ENCODE peak calls at places on chromosomes 16 and 17, in seven cellular contexts. W is HT-29; K is IMR-90; Q is adrenal gland; D is fibroblast of pulmonary artery; R is CD8-positive, alpha-beta memory T cell; F is activated T-helper 1 cell treated with Interleukin-2 at 50 U/mL for 16 hours. X is an unnamed sample.

GRCh38 chr17:50420419-50421112 is 5.5 kb upstream of the ACSF2 start:
- DNase-seq in R (no peak), F (no peak), D (peak; percentile 48), Q (no peak), W (no peak), K (no peak), X (no peak)

GRCh38 chr16:19116711-19117449 is 3.1 kb downstream of the ITPRIPL2 start:
- DNase-seq in D (peak; percentile 38), F (no peak), W (no peak), Q (peak; percentile 46), K (peak; percentile 34), R (no peak), X (no peak)

GRCh38 chr17:55588858-55589257 is 77.6 kb upstream of the SMIM36 start:
- DNase-seq in W (no peak), Q (no peak), D (no peak), K (peak; percentile 40), R (no peak), F (no peak), X (no peak)

GRCh38 chr17:55430531-55431228 is 9.0 kb upstream of the MMD start:
- DNase-seq in F (no peak), R (no peak), D (no peak), Q (no peak), K (no peak), W (peak; percentile 33), X (no peak)

GRCh38 chr16:8863594-8864424 is 5.0 kb downstream of the CARHSP1 start:
- DNase-seq in D (no peak), W (peak; percentile 73), R (no peak), F (no peak), K (no peak), Q (peak; percentile 97), X (no peak)

GRCh38 chr17:39618956-39619785 is 7.6 kb upstream of the PPP1R1B start:
- DNase-seq in Q (no peak), W (no peak), F (no peak), D (no peak), R (no peak), K (no peak), X (no peak)

GRCh38 chr17:45854209-45854608 is 9.5 kb downstream of the SPPL2C start:
- DNase-seq in R (no peak), W (no peak), D (no peak), K (no peak), F (no peak), Q (no peak), X (no peak)

GRCh38 chr16:75385507-75386152 is 47.7 kb downstream of the CFDP1 start:
- DNase-seq in K (peak; percentile 88), D (peak; percentile 93), W (peak; percentile 80), Q (peak; percentile 27), F (no peak), R (no peak), X (peak; percentile 77)

GRCh38 chr16:50653633-50654524 is 27.2 kb downstream of the SNX20 start:
- DNase-seq in R (no peak), W (no peak), F (no peak), D (no peak), Q (no peak), K (no peak), X (no peak)

GRCh38 chr16:3748307-3748706 is 31.0 kb upstream of the TRAP1 start:
- DNase-seq in D (no peak), Q (no peak), W (no peak), R (no peak), K (no peak), F (no peak), X (no peak)

GRCh38 chr16:10579965-10580918 is at the start of gene EMP2:
- DNase-seq in D (peak; percentile 63), Q (peak; percentile 60), R (no peak), F (no peak), K (peak; percentile 65), W (peak; percentile 83), X (peak; percentile 76)

GRCh38 chr16:69199382-69199781 is 12.4 kb downstream of the SNTB2 start:
- DNase-seq in K (peak; percentile 78), F (no peak), R (no peak), D (peak; percentile 68), Q (peak; percentile 70), W (no peak), X (no peak)

GRCh38 chr16:86499889-86500707 is 10.2 kb upstream of the FOXF1 start:
- DNase-seq in Q (no peak), D (no peak), F (no peak), W (no peak), K (no peak), R (no peak), X (no peak)

GRCh38 chr16:14301150-14302030 is 230.3 kb downstream of the MRTFB start:
- DNase-seq in F (no peak), K (no peak), D (no peak), R (no peak), W (peak; percentile 60), Q (peak; percentile 57), X (peak; percentile 37)

GRCh38 chr16:52634101-52634500 is 87.2 kb upstream of the TOX3 start:
- DNase-seq in R (no peak), D (no peak), Q (no peak), F (no peak), K (no peak), W (no peak), X (no peak)

GRCh38 chr16:87874639-87875472 is 5.5 kb upstream of the SLC7A5 start:
- DNase-seq in D (no peak), W (no peak), K (no peak), R (no peak), F (no peak), Q (no peak), X (no peak)

GRCh38 chr16:75629132-75629531 is 6.1 kb upstream of the ADAT1 start:
- DNase-seq in K (no peak), R (no peak), D (no peak), F (no peak), Q (no peak), W (no peak), X (no peak)

GRCh38 chr17:68468334-68468733 is 11.0 kb upstream of the WIPI1 start:
- DNase-seq in Q (no peak), W (no peak), D (peak; percentile 13), F (no peak), K (peak; percentile 46), R (no peak), X (peak; percentile 35)

GRCh38 chr16:74997042-74997491 is 1.8 kb upstream of the ZNRF1 start:
- DNase-seq in R (no peak), Q (no peak), K (no peak), F (no peak), W (no peak), D (no peak), X (no peak)

GRCh38 chr17:17935321-17936271 is 36.6 kb downstream of the TOM1L2 start:
- DNase-seq in F (no peak), K (peak; percentile 92), D (peak; percentile 93), W (no peak), Q (peak; percentile 78), R (no peak), X (peak; percentile 89)

GRCh38 chr16:88865742-88866141 is 718 bp downstream of the PABPN1L start:
- DNase-seq in Q (no peak), K (no peak), W (no peak), F (no peak), D (no peak), R (no peak), X (no peak)

GRCh38 chr16:89893642-89894548 is 20.5 kb downstream of the TCF25 start:
- DNase-seq in Q (no peak), K (no peak), W (no peak), D (no peak), F (no peak), R (no peak), X (no peak)

GRCh38 chr17:57294629-57295501 is 38.5 kb downstream of the MSI2 start:
- DNase-seq in D (no peak), Q (peak; percentile 84), F (no peak), K (peak; percentile 41), W (no peak), R (no peak), X (peak; percentile 90)

GRCh38 chr17:13310858-13311257 is 290.9 kb downstream of the HS3ST3A1 start:
- DNase-seq in D (no peak), K (no peak), R (no peak), F (no peak), Q (no peak), W (no peak), X (no peak)

GRCh38 chr16:67537270-67537635 is 8.6 kb downstream of the RIPOR1 start:
- DNase-seq in K (peak; percentile 36), F (peak; percentile 43), W (no peak), R (peak; percentile 54), Q (peak; percentile 69), D (peak; percentile 57), X (peak; percentile 12)

GRCh38 chr16:24737391-24737871 is 8.0 kb downstream of the TNRC6A start:
- DNase-seq in K (peak; percentile 70), D (peak; percentile 59), R (no peak), F (no peak), W (no peak), Q (no peak), X (peak; percentile 41)

GRCh38 chr16:77172964-77173363 is 18.0 kb upstream of the MON1B start:
- DNase-seq in D (peak; percentile 11), K (no peak), F (no peak), R (no peak), Q (no peak), W (no peak), X (no peak)